ENCODE peak calls at places on chromosomes 5 and 9, in six cellular contexts. One of them, this sample, is unnamed.

GRCh38 chr5:53552561-53552960 is 7.9 kb upstream of the NDUFS4 start:
- DNase-seq in activated T-helper 1 cell treated with anti-CD3 and anti-CD28 coated beads, Interleukin-2, amount 50 U/mL, for 16 hours: no peak
- DNase-seq in Caco-2: no peak
- DNase-seq in OCI-LY7: no peak
- DNase-seq in choroid plexus epithelial cell: peak
- DNase-seq in endothelial cell: no peak
- DNase-seq in this sample: no peak

GRCh38 chr9:18059447-18059846 is 414.5 kb upstream of the ADAMTSL1 start:
- DNase-seq in choroid plexus epithelial cell: no peak
- DNase-seq in Caco-2: no peak
- DNase-seq in activated T-helper 1 cell treated with anti-CD3 and anti-CD28 coated beads, Interleukin-2, amount 50 U/mL, for 16 hours: no peak
- DNase-seq in OCI-LY7: no peak
- DNase-seq in endothelial cell: no peak
- DNase-seq in this sample: no peak

GRCh38 chr5:177329883-177330282 is 18.2 kb upstream of the MXD3 start:
- DNase-seq in Caco-2: no peak
- DNase-seq in endothelial cell: no peak
- DNase-seq in activated T-helper 1 cell treated with anti-CD3 and anti-CD28 coated beads, Interleukin-2, amount 50 U/mL, for 16 hours: no peak
- DNase-seq in choroid plexus epithelial cell: no peak
- DNase-seq in OCI-LY7: no peak
- DNase-seq in this sample: no peak

GRCh38 chr9:128805661-128806060 is 12.6 kb upstream of the ENDOG start:
- DNase-seq in endothelial cell: no peak
- DNase-seq in Caco-2: no peak
- DNase-seq in OCI-LY7: no peak
- DNase-seq in choroid plexus epithelial cell: no peak
- DNase-seq in activated T-helper 1 cell treated with anti-CD3 and anti-CD28 coated beads, Interleukin-2, amount 50 U/mL, for 16 hours: no peak
- DNase-seq in this sample: no peak

GRCh38 chr9:25861416-25861815 is 183.2 kb upstream of the TUSC1 start:
- DNase-seq in Caco-2: no peak
- DNase-seq in activated T-helper 1 cell treated with anti-CD3 and anti-CD28 coated beads, Interleukin-2, amount 50 U/mL, for 16 hours: no peak
- DNase-seq in endothelial cell: no peak
- DNase-seq in OCI-LY7: no peak
- DNase-seq in choroid plexus epithelial cell: no peak
- DNase-seq in this sample: no peak

GRCh38 chr5:104062495-104063377 is 500.1 kb upstream of the NUDT12 start:
- DNase-seq in OCI-LY7: no peak
- DNase-seq in Caco-2: peak
- DNase-seq in choroid plexus epithelial cell: peak
- DNase-seq in endothelial cell: no peak
- DNase-seq in activated T-helper 1 cell treated with anti-CD3 and anti-CD28 coated beads, Interleukin-2, amount 50 U/mL, for 16 hours: no peak
- DNase-seq in this sample: no peak

GRCh38 chr9:7862170-7862569 is 62.6 kb upstream of the DMAC1 start:
- DNase-seq in choroid plexus epithelial cell: no peak
- DNase-seq in OCI-LY7: no peak
- DNase-seq in endothelial cell: no peak
- DNase-seq in Caco-2: no peak
- DNase-seq in activated T-helper 1 cell treated with anti-CD3 and anti-CD28 coated beads, Interleukin-2, amount 50 U/mL, for 16 hours: no peak
- DNase-seq in this sample: no peak

GRCh38 chr9:16626577-16627130 is 243.8 kb downstream of the BNC2 start:
- DNase-seq in activated T-helper 1 cell treated with anti-CD3 and anti-CD28 coated beads, Interleukin-2, amount 50 U/mL, for 16 hours: no peak
- DNase-seq in OCI-LY7: no peak
- DNase-seq in choroid plexus epithelial cell: peak
- DNase-seq in Caco-2: no peak
- DNase-seq in endothelial cell: no peak
- DNase-seq in this sample: no peak

GRCh38 chr5:55546991-55547390 is 12.2 kb upstream of the PLPP1 start:
- DNase-seq in Caco-2: peak
- DNase-seq in OCI-LY7: peak
- DNase-seq in choroid plexus epithelial cell: no peak
- DNase-seq in endothelial cell: no peak
- DNase-seq in activated T-helper 1 cell treated with anti-CD3 and anti-CD28 coated beads, Interleukin-2, amount 50 U/mL, for 16 hours: no peak
- DNase-seq in this sample: no peak

GRCh38 chr9:38110476-38110875 is 41.4 kb upstream of the SHB start:
- DNase-seq in OCI-LY7: no peak
- DNase-seq in Caco-2: no peak
- DNase-seq in endothelial cell: no peak
- DNase-seq in choroid plexus epithelial cell: no peak
- DNase-seq in activated T-helper 1 cell treated with anti-CD3 and anti-CD28 coated beads, Interleukin-2, amount 50 U/mL, for 16 hours: no peak
- DNase-seq in this sample: no peak

GRCh38 chr5:133801955-133802751 is 166.3 kb downstream of the C5orf15 start:
- DNase-seq in activated T-helper 1 cell treated with anti-CD3 and anti-CD28 coated beads, Interleukin-2, amount 50 U/mL, for 16 hours: no peak
- DNase-seq in OCI-LY7: no peak
- DNase-seq in Caco-2: no peak
- DNase-seq in endothelial cell: no peak
- DNase-seq in choroid plexus epithelial cell: peak
- DNase-seq in this sample: no peak

GRCh38 chr9:92720209-92720765 is 44.3 kb downstream of the BICD2 start:
- DNase-seq in activated T-helper 1 cell treated with anti-CD3 and anti-CD28 coated beads, Interleukin-2, amount 50 U/mL, for 16 hours: no peak
- DNase-seq in endothelial cell: no peak
- DNase-seq in Caco-2: no peak
- DNase-seq in choroid plexus epithelial cell: no peak
- DNase-seq in OCI-LY7: peak
- DNase-seq in this sample: no peak

GRCh38 chr5:128596071-128596470 is 58.0 kb upstream of the FBN2 start:
- DNase-seq in Caco-2: no peak
- DNase-seq in endothelial cell: no peak
- DNase-seq in OCI-LY7: no peak
- DNase-seq in choroid plexus epithelial cell: peak
- DNase-seq in activated T-helper 1 cell treated with anti-CD3 and anti-CD28 coated beads, Interleukin-2, amount 50 U/mL, for 16 hours: no peak
- DNase-seq in this sample: no peak

GRCh38 chr5:22938373-22938772 is 85.2 kb upstream of the CDH12 start:
- DNase-seq in activated T-helper 1 cell treated with anti-CD3 and anti-CD28 coated beads, Interleukin-2, amount 50 U/mL, for 16 hours: no peak
- DNase-seq in endothelial cell: no peak
- DNase-seq in OCI-LY7: no peak
- DNase-seq in Caco-2: no peak
- DNase-seq in choroid plexus epithelial cell: peak
- DNase-seq in this sample: no peak

GRCh38 chr9:134059661-134060395 is 8.0 kb downstream of the BRD3 start:
- DNase-seq in choroid plexus epithelial cell: no peak
- DNase-seq in Caco-2: no peak
- DNase-seq in activated T-helper 1 cell treated with anti-CD3 and anti-CD28 coated beads, Interleukin-2, amount 50 U/mL, for 16 hours: no peak
- DNase-seq in endothelial cell: peak
- DNase-seq in OCI-LY7: peak
- DNase-seq in this sample: no peak

GRCh38 chr9:123291736-123292135 is 23.4 kb upstream of the STRBP start:
- DNase-seq in Caco-2: no peak
- DNase-seq in choroid plexus epithelial cell: no peak
- DNase-seq in activated T-helper 1 cell treated with anti-CD3 and anti-CD28 coated beads, Interleukin-2, amount 50 U/mL, for 16 hours: no peak
- DNase-seq in OCI-LY7: peak
- DNase-seq in endothelial cell: no peak
- DNase-seq in this sample: no peak

GRCh38 chr9:28439688-28440087 is 866.4 kb upstream of the C9orf72 start:
- DNase-seq in activated T-helper 1 cell treated with anti-CD3 and anti-CD28 coated beads, Interleukin-2, amount 50 U/mL, for 16 hours: no peak
- DNase-seq in Caco-2: no peak
- DNase-seq in OCI-LY7: no peak
- DNase-seq in choroid plexus epithelial cell: no peak
- DNase-seq in endothelial cell: no peak
- DNase-seq in this sample: no peak

GRCh38 chr9:136961279-136962065 is 9.4 kb downstream of the LCN12 start:
- DNase-seq in Caco-2: no peak
- DNase-seq in choroid plexus epithelial cell: peak
- DNase-seq in activated T-helper 1 cell treated with anti-CD3 and anti-CD28 coated beads, Interleukin-2, amount 50 U/mL, for 16 hours: no peak
- DNase-seq in OCI-LY7: no peak
- DNase-seq in endothelial cell: no peak
- DNase-seq in this sample: no peak

GRCh38 chr9:91914937-91915336 is 35.1 kb downstream of the ROR2 start:
- DNase-seq in choroid plexus epithelial cell: no peak
- DNase-seq in activated T-helper 1 cell treated with anti-CD3 and anti-CD28 coated beads, Interleukin-2, amount 50 U/mL, for 16 hours: no peak
- DNase-seq in OCI-LY7: no peak
- DNase-seq in endothelial cell: no peak
- DNase-seq in Caco-2: no peak
- DNase-seq in this sample: no peak

GRCh38 chr5:116465411-116465810 is 109.2 kb downstream of the SEMA6A start:
- DNase-seq in Caco-2: no peak
- DNase-seq in endothelial cell: no peak
- DNase-seq in OCI-LY7: no peak
- DNase-seq in choroid plexus epithelial cell: no peak
- DNase-seq in activated T-helper 1 cell treated with anti-CD3 and anti-CD28 coated beads, Interleukin-2, amount 50 U/mL, for 16 hours: no peak
- DNase-seq in this sample: no peak

GRCh38 chr5:167950126-167950721 is 341.2 kb upstream of the WWC1 start:
- DNase-seq in choroid plexus epithelial cell: peak
- DNase-seq in OCI-LY7: no peak
- DNase-seq in Caco-2: no peak
- DNase-seq in endothelial cell: no peak
- DNase-seq in activated T-helper 1 cell treated with anti-CD3 and anti-CD28 coated beads, Interleukin-2, amount 50 U/mL, for 16 hours: no peak
- DNase-seq in this sample: no peak

GRCh38 chr9:7961076-7961475 is 161.5 kb upstream of the DMAC1 start:
- DNase-seq in choroid plexus epithelial cell: no peak
- DNase-seq in activated T-helper 1 cell treated with anti-CD3 and anti-CD28 coated beads, Interleukin-2, amount 50 U/mL, for 16 hours: no peak
- DNase-seq in endothelial cell: no peak
- DNase-seq in OCI-LY7: no peak
- DNase-seq in Caco-2: no peak
- DNase-seq in this sample: no peak

GRCh38 chr9:112174223-112174964 is 703 bp downstream of the SUSD1 start:
- DNase-seq in endothelial cell: peak
- DNase-seq in activated T-helper 1 cell treated with anti-CD3 and anti-CD28 coated beads, Interleukin-2, amount 50 U/mL, for 16 hours: peak
- DNase-seq in OCI-LY7: no peak
- DNase-seq in Caco-2: peak
- DNase-seq in choroid plexus epithelial cell: peak
- DNase-seq in this sample: peak

GRCh38 chr5:172902497-172903472 is 56.4 kb upstream of the RPL26L1 start:
- DNase-seq in choroid plexus epithelial cell: peak
- DNase-seq in activated T-helper 1 cell treated with anti-CD3 and anti-CD28 coated beads, Interleukin-2, amount 50 U/mL, for 16 hours: no peak
- DNase-seq in endothelial cell: peak
- DNase-seq in OCI-LY7: peak
- DNase-seq in Caco-2: peak
- DNase-seq in this sample: no peak

GRCh38 chr9:100700689-100701318 is 122.9 kb downstream of the CAVIN4 start:
- DNase-seq in choroid plexus epithelial cell: peak
- DNase-seq in activated T-helper 1 cell treated with anti-CD3 and anti-CD28 coated beads, Interleukin-2, amount 50 U/mL, for 16 hours: no peak
- DNase-seq in endothelial cell: peak
- DNase-seq in Caco-2: peak
- DNase-seq in OCI-LY7: peak
- DNase-seq in this sample: no peak

GRCh38 chr9:135718616-135719015 is 16.6 kb downstream of the KCNT1 start:
- DNase-seq in choroid plexus epithelial cell: no peak
- DNase-seq in OCI-LY7: no peak
- DNase-seq in Caco-2: no peak
- DNase-seq in activated T-helper 1 cell treated with anti-CD3 and anti-CD28 coated beads, Interleukin-2, amount 50 U/mL, for 16 hours: no peak
- DNase-seq in endothelial cell: no peak
- DNase-seq in this sample: no peak

GRCh38 chr9:38316166-38316765 is 76.2 kb upstream of the ALDH1B1 start:
- DNase-seq in OCI-LY7: no peak
- DNase-seq in Caco-2: no peak
- DNase-seq in choroid plexus epithelial cell: no peak
- DNase-seq in endothelial cell: no peak
- DNase-seq in activated T-helper 1 cell treated with anti-CD3 and anti-CD28 coated beads, Interleukin-2, amount 50 U/mL, for 16 hours: no peak
- DNase-seq in this sample: no peak

GRCh38 chr9:71895122-71895521 is 15.9 kb downstream of the ABHD17B start:
- DNase-seq in Caco-2: no peak
- DNase-seq in activated T-helper 1 cell treated with anti-CD3 and anti-CD28 coated beads, Interleukin-2, amount 50 U/mL, for 16 hours: no peak
- DNase-seq in OCI-LY7: peak
- DNase-seq in choroid plexus epithelial cell: peak
- DNase-seq in endothelial cell: no peak
- DNase-seq in this sample: no peak

This sample was measured in central memory CD8-positive, alpha-beta T cell.